ENCODE peak calls at places on chromosomes 5 and 9, in six cellular contexts. H is hepatocyte, L is left lung, P is suprapubic skin, Q is keratinocyte, U is tibial nerve. A is an unnamed sample.

GRCh38 chr5:78816143-78816765 is 167.7 kb upstream of the LHFPL2 start:
- DNase-seq in H (no peak), L (no peak), P (no peak), Q (no peak), U (no peak), A (no peak)

GRCh38 chr5:112681481-112681908 is 56.2 kb upstream of the APC start:
- DNase-seq in H (no peak), L (no peak), P (no peak), Q (no peak), U (no peak), A (no peak)

GRCh38 chr5:71757590-71758543 is 38.8 kb downstream of the CARTPT start:
- DNase-seq in H (peak; percentile 82), L (peak; percentile 45), P (no peak), Q (no peak), U (peak; percentile 18), A (no peak)

GRCh38 chr5:139752506-139753350 is 42.9 kb upstream of the PSD2 start:
- DNase-seq in H (no peak), L (no peak), P (no peak), Q (no peak), U (no peak), A (no peak)

GRCh38 chr9:13116292-13116691 is 163.2 kb downstream of the MPDZ start:
- DNase-seq in H (no peak), L (no peak), P (no peak), Q (no peak), U (no peak), A (no peak)

GRCh38 chr5:67095346-67095871 is 101.2 kb downstream of the CD180 start:
- DNase-seq in H (peak; percentile 50), L (peak; percentile 52), P (peak; percentile 85), Q (no peak), U (peak; percentile 54), A (no peak)

GRCh38 chr5:6435356-6435755 is 13.3 kb upstream of the UBE2QL1 start:
- DNase-seq in H (peak; percentile 42), L (no peak), P (no peak), Q (no peak), U (no peak), A (no peak)

GRCh38 chr9:91419222-91420191 is 4.1 kb downstream of the NFIL3 start:
- DNase-seq in H (peak; percentile 83), L (peak; percentile 77), P (no peak), Q (no peak), U (no peak), A (peak; percentile 89)

GRCh38 chr5:147939431-147940114 is 33.2 kb upstream of the C5orf46 start:
- DNase-seq in H (no peak), L (peak; percentile 51), P (no peak), Q (no peak), U (no peak), A (no peak)

GRCh38 chr9:37486616-37487544 is 1.1 kb downstream of the POLR1E start:
- DNase-seq in H (peak; percentile 65), L (no peak), P (no peak), Q (no peak), U (no peak), A (peak; percentile 88)

GRCh38 chr9:126693428-126693931 is 79.8 kb downstream of the LMX1B start:
- DNase-seq in H (no peak), L (peak; percentile 16), P (no peak), Q (no peak), U (no peak), A (no peak)

GRCh38 chr5:109936091-109936490 is 246.4 kb downstream of the MAN2A1 start:
- DNase-seq in H (no peak), L (no peak), P (no peak), Q (no peak), U (no peak), A (no peak)

GRCh38 chr5:149271195-149271716 is 403 bp upstream of the AFAP1L1 start:
- DNase-seq in H (peak; percentile 44), L (no peak), P (no peak), Q (no peak), U (no peak), A (no peak)

GRCh38 chr5:108989761-108990392 is 242.2 kb downstream of the FER start:
- DNase-seq in H (no peak), L (no peak), P (no peak), Q (no peak), U (no peak), A (peak; percentile 12)

GRCh38 chr5:135126688-135127603 is 92.9 kb upstream of the PITX1 start:
- DNase-seq in H (no peak), L (no peak), P (no peak), Q (no peak), U (no peak), A (no peak)

GRCh38 chr5:136034976-136035375 is 6.2 kb downstream of the TGFBI start:
- DNase-seq in H (no peak), L (no peak), P (no peak), Q (no peak), U (no peak), A (no peak)

GRCh38 chr5:168366124-168366523 is 74.7 kb downstream of the WWC1 start:
- DNase-seq in H (no peak), L (no peak), P (no peak), Q (peak; percentile 83), U (no peak), A (peak; percentile 50)

GRCh38 chr5:1351156-1351555 is 6.3 kb upstream of the CLPTM1L start:
- DNase-seq in H (no peak), L (no peak), P (no peak), Q (no peak), U (no peak), A (no peak)

GRCh38 chr5:124888050-124888506 is 141.6 kb upstream of the ZNF608 start:
- DNase-seq in H (peak; percentile 32), L (no peak), P (no peak), Q (no peak), U (no peak), A (no peak)

GRCh38 chr5:83029912-83030311 is 47.3 kb downstream of the TMEM167A start:
- DNase-seq in H (no peak), L (no peak), P (no peak), Q (no peak), U (no peak), A (peak; percentile 14)

GRCh38 chr5:154309361-154309725 is 118.8 kb downstream of the GALNT10 start:
- DNase-seq in H (no peak), L (no peak), P (no peak), Q (no peak), U (no peak), A (peak; percentile 15)

GRCh38 chr5:59123595-59124561 is 541.0 kb downstream of the RAB3C start:
- DNase-seq in H (no peak), L (no peak), P (no peak), Q (no peak), U (no peak), A (no peak)

GRCh38 chr9:84788803-84789462 is 119.4 kb downstream of the NTRK2 start:
- DNase-seq in H (no peak), L (no peak), P (no peak), Q (no peak), U (no peak), A (no peak)

GRCh38 chr9:21096172-21096900 is 18.6 kb upstream of the IFNB1 start:
- DNase-seq in H (no peak), L (no peak), P (no peak), Q (peak; percentile 4), U (no peak), A (peak; percentile 51)

GRCh38 chr5:51347704-51348103 is 35.5 kb upstream of the ISL1 start:
- DNase-seq in H (no peak), L (no peak), P (no peak), Q (no peak), U (no peak), A (no peak)

GRCh38 chr5:111731638-111732037 is 25.4 kb downstream of the NREP start:
- DNase-seq in H (no peak), L (no peak), P (no peak), Q (no peak), U (no peak), A (no peak)

GRCh38 chr5:109693535-109694152 is 3.9 kb downstream of the MAN2A1 start:
- DNase-seq in H (no peak), L (no peak), P (no peak), Q (no peak), U (no peak), A (no peak)

GRCh38 chr9:131875828-131876485 is 136.1 kb upstream of the RAPGEF1 start:
- DNase-seq in H (no peak), L (no peak), P (no peak), Q (no peak), U (no peak), A (no peak)

GRCh38 chr9:87642330-87643110 is 83.4 kb upstream of the CTSL start:
- DNase-seq in H (no peak), L (no peak), P (no peak), Q (no peak), U (no peak), A (no peak)
- TF ChIP-seq CTCF in H (peak; percentile 33), L (no peak), P (no peak), Q (no peak), U (no peak), A (no peak)

GRCh38 chr5:16565118-16565517 is 51.7 kb downstream of the RETREG1 start:
- DNase-seq in H (no peak), L (no peak), P (no peak), Q (no peak), U (no peak), A (no peak)
- H3K27me3 ChIP-seq in H (no peaks in the 10 kb centered on the region), L (no peaks in the 10 kb centered on the region), P (no peaks in the 10 kb centered on the region), Q (no peaks in the 10 kb centered on the region), U (no peaks in the 10 kb centered on the region), A (no peaks in the 10 kb centered on the region)

DNA sequence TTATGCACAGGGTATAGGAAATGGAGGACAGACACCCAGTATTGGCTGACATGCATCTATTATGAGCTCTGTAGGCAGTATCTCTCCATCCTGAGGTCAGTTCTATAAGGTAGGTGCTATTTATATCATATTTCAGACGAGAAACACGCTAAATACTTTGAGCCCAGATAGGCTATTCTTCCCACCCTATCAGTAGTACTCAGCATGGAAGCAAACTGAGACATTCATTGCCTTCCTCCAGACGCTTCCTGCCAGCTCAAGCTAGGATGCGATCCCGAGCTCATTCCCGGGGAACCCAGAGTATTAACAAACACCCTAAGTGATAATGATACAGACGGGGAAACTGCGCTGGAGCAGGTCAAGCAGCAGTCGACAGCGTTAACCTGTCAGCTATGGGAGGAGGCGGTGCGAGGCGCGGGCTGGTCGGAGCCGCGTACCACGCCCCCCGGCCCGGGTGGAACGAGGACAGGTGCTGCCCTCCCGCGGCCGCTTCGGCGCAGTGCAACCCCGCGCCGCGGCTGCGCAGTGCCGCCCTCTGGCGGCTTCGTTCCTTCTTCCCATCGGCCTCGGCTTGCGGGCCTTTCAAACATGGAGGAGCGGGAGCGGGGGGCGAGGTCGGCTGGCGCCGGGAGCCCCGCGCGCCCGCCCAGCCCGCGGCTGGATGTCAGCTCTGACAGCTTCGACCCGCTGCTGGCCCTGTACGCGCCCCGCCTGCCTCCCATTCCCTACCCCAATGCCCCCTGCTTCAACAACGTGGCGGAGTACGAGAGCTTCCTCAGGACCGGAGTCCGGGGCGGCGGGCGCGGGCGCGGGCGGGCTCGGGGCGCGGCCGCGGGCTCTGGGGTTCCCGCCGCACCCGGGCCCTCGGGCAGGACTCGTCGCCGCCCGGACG is at the start of gene LSM11:
- DNase-seq in H (peak; percentile 94), L (peak; percentile 92), P (peak; percentile 93), Q (peak; percentile 35), U (peak; percentile 78), A (peak; percentile 27)
- H3K4me3 ChIP-seq in H (peak within 1 kb of the TSS; percentile 54), L (peak within 1 kb of the TSS; percentile 62), P (peak within 1 kb of the TSS; percentile 81), Q (peak within 1 kb of the TSS; percentile 75), U (peak within 1 kb of the TSS; percentile 76), A (peak within 1 kb of the TSS; percentile 70)

GRCh38 chr9:89236955-89237573 is 58.4 kb upstream of the SHC3 start:
- DNase-seq in H (no peak), L (peak; percentile 59), P (no peak), Q (no peak), U (no peak), A (no peak)

GRCh38 chr9:89234186-89234585 is 55.6 kb upstream of the SHC3 start:
- DNase-seq in H (no peak), L (no peak), P (no peak), Q (no peak), U (no peak), A (no peak)

GRCh38 chr9:89234636-89235035 is 56.0 kb upstream of the SHC3 start:
- DNase-seq in H (no peak), L (peak; percentile 49), P (no peak), Q (no peak), U (no peak), A (no peak)
- TF ChIP-seq CTCF in H (no peak), L (no peak), P (no peak), Q (peak; percentile 28), U (no peak), A (peak; percentile 14)

A was measured in BJ.